ENCODE peak calls at places on chromosomes 7 and 10, in ten cellular contexts. J, E, Z, W, Q, I, S, U, G and N are unnamed samples. For H3K27me3, the result is how much of the 10 kb centered on the place peaks cover.

GRCh38 chr10:1370298-1370697 is 314.1 kb downstream of the WDR37 start:
- DNase-seq in J (no peak), E (no peak), Z (no peak), W (no peak), Q (no peak), I (no peak), S (no peak), U (no peak), G (no peak), N (no peak)

GRCh38 chr10:99975106-99975829 is 34.5 kb downstream of the DNMBP start:
- DNase-seq in J (no peak), E (no peak), Z (no peak), W (no peak), Q (no peak), I (no peak), S (no peak), U (no peak), G (no peak), N (no peak)

GRCh38 chr7:94258856-94259255 is 135.8 kb upstream of the COL1A2 start:
- DNase-seq in J (no peak), E (no peak), Z (no peak), W (no peak), Q (peak), I (no peak), S (no peak), U (no peak), G (no peak), N (no peak)

GRCh38 chr7:98163704-98164478 is 47.3 kb upstream of the BHLHA15 start:
- DNase-seq in J (no peak), E (no peak), Z (peak), W (no peak), Q (no peak), I (no peak), S (peak), U (peak), G (no peak), N (no peak)

GRCh38 chr10:97991875-97992274 is 38.5 kb downstream of the CRTAC1 start:
- DNase-seq in J (no peak), E (no peak), Z (no peak), W (no peak), Q (peak), I (no peak), S (peak), U (no peak), G (no peak), N (no peak)

GRCh38 chr10:119409906-119410305 is 132.6 kb downstream of the RGS10 start:
- DNase-seq in J (no peak), E (no peak), Z (no peak), W (peak), Q (no peak), I (no peak), S (peak), U (no peak), G (no peak), N (peak)

GRCh38 chr10:116287906-116288501 is 15.0 kb upstream of the GFRA1 start:
- DNase-seq in J (peak), E (no peak), Z (no peak), W (no peak), Q (peak), I (peak), S (peak), U (no peak), G (peak), N (peak)

GRCh38 chr10:95580140-95580539 is 19.0 kb upstream of the SORBS1 start:
- DNase-seq in J (no peak), E (no peak), Z (no peak), W (no peak), Q (no peak), I (no peak), S (no peak), U (no peak), G (no peak), N (no peak)

GRCh38 chr7:139004321-139005075 is 23.3 kb upstream of the KIAA1549 start:
- DNase-seq in J (no peak), E (no peak), Z (no peak), W (no peak), Q (no peak), I (no peak), S (no peak), U (no peak), G (no peak), N (no peak)

GRCh38 chr10:97863808-97864207 is 14.2 kb downstream of the GOLGA7B start:
- DNase-seq in J (no peak), E (no peak), Z (no peak), W (no peak), Q (no peak), I (no peak), S (no peak), U (no peak), G (no peak), N (no peak)

GRCh38 chr10:50501899-50502556 is 121.7 kb downstream of the SGMS1 start:
- DNase-seq in J (peak), E (no peak), Z (peak), W (no peak), Q (peak), I (no peak), S (peak), U (no peak), G (no peak), N (no peak)

GRCh38 chr10:69641261-69641980 is 11.4 kb downstream of the FAM241B start:
- DNase-seq in J (no peak), E (no peak), Z (peak), W (no peak), Q (no peak), I (no peak), S (no peak), U (no peak), G (no peak), N (no peak)

GRCh38 chr10:29668628-29669027 is 33.9 kb upstream of the SVIL start:
- DNase-seq in J (no peak), E (no peak), Z (peak), W (no peak), Q (no peak), I (no peak), S (no peak), U (no peak), G (no peak), N (no peak)

GRCh38 chr7:127678330-127678729 is 26.3 kb downstream of the SND1 start:
- DNase-seq in J (no peak), E (no peak), Z (no peak), W (no peak), Q (no peak), I (no peak), S (no peak), U (no peak), G (no peak), N (no peak)

GRCh38 chr10:94879214-94879613 is 59.2 kb upstream of the CYP2C9 start:
- DNase-seq in J (no peak), E (no peak), Z (no peak), W (no peak), Q (no peak), I (no peak), S (no peak), U (no peak), G (no peak), N (no peak)

GRCh38 chr10:100670828-100671479 is 74.4 kb upstream of the PAX2 start:
- DNase-seq in J (peak), E (peak), Z (no peak), W (peak), Q (peak), I (peak), S (peak), U (no peak), G (no peak), N (no peak)

GRCh38 chr10:70190581-70190980 is 20.3 kb upstream of the SAR1A start:
- DNase-seq in J (no peak), E (no peak), Z (no peak), W (no peak), Q (no peak), I (no peak), S (no peak), U (no peak), G (no peak), N (no peak)

GRCh38 chr7:11343818-11344413 is 370.2 kb downstream of the PHF14 start:
- DNase-seq in J (peak), E (peak), Z (peak), W (no peak), Q (peak), I (no peak), S (peak), U (no peak), G (peak), N (peak)

GRCh38 chr10:12907651-12908050 is 93.9 kb downstream of the CCDC3 start:
- DNase-seq in J (no peak), E (no peak), Z (no peak), W (no peak), Q (no peak), I (no peak), S (peak), U (no peak), G (no peak), N (peak)

GRCh38 chr10:24935504-24936292 is 16.7 kb downstream of the PRTFDC1 start:
- DNase-seq in J (no peak), E (no peak), Z (no peak), W (no peak), Q (no peak), I (no peak), S (peak), U (no peak), G (no peak), N (no peak)

GRCh38 chr7:131827421-131827820 is 271.0 kb upstream of the PODXL start:
- DNase-seq in J (no peak), E (no peak), Z (no peak), W (no peak), Q (no peak), I (no peak), S (no peak), U (no peak), G (no peak), N (no peak)

GRCh38 chr7:4745971-4746919 is 29.2 kb upstream of the AP5Z1 start:
- DNase-seq in J (peak), E (no peak), Z (no peak), W (peak), Q (no peak), I (no peak), S (peak), U (no peak), G (no peak), N (no peak)

GRCh38 chr10:97891497-97892167 is 42.0 kb downstream of the GOLGA7B start:
- DNase-seq in J (no peak), E (peak), Z (no peak), W (no peak), Q (no peak), I (no peak), S (peak), U (peak), G (no peak), N (no peak)

GRCh38 chr7:151251328-151251925 is 2.9 kb upstream of the SMARCD3 start:
- DNase-seq in J (no peak), E (no peak), Z (peak), W (peak), Q (peak), I (peak), S (peak), U (peak), G (no peak), N (no peak)

GRCh38 chr10:80596391-80597257 is 58.9 kb downstream of the SH2D4B start:
- DNase-seq in J (peak), E (peak), Z (peak), W (peak), Q (peak), I (peak), S (peak), U (no peak), G (peak), N (peak)

GRCh38 chr7:76316984-76317781 is 14.7 kb downstream of the HSPB1 start:
- DNase-seq in J (no peak), E (no peak), Z (no peak), W (no peak), Q (peak), I (peak), S (no peak), U (no peak), G (no peak), N (no peak)

GRCh38 chr7:131365876-131366275 is 38.2 kb downstream of the MKLN1 start:
- DNase-seq in J (no peak), E (no peak), Z (no peak), W (no peak), Q (no peak), I (no peak), S (no peak), U (no peak), G (no peak), N (no peak)

GRCh38 chr10:97708976-97709745 is 4.4 kb upstream of the MARVELD1 start:
- DNase-seq in J (no peak), E (peak), Z (peak), W (peak), Q (peak), I (peak), S (peak), U (peak), G (no peak), N (peak)

GRCh38 chr7:20624666-20625385 is 9.4 kb downstream of the ABCB5 start:
- DNase-seq in J (no peak), E (no peak), Z (no peak), W (no peak), Q (peak), I (no peak), S (no peak), U (no peak), G (no peak), N (no peak)

GRCh38 chr7:25638590-25638989 is 410.3 kb upstream of the NPVF start:
- DNase-seq in J (no peak), E (no peak), Z (no peak), W (no peak), Q (no peak), I (no peak), S (no peak), U (no peak), G (no peak), N (no peak)

GRCh38 chr7:63925262-63925625 is 73.4 kb upstream of the ZNF722 start:
- DNase-seq in J (no peak), E (no peak), Z (no peak), W (no peak), Q (no peak), I (peak), S (no peak), U (no peak), G (no peak), N (no peak)

GRCh38 chr7:74475987-74476350 is 22.3 kb downstream of the GTF2IRD1 start:
- DNase-seq in J (no peak), E (no peak), Z (no peak), W (no peak), Q (no peak), I (no peak), S (no peak), U (no peak), G (no peak), N (no peak)

GRCh38 chr10:131818510-131819234 is 82.1 kb upstream of the PPP2R2D start:
- DNase-seq in J (no peak), E (no peak), Z (no peak), W (peak), Q (no peak), I (no peak), S (no peak), U (no peak), G (no peak), N (no peak)

GRCh38 chr7:5421626-5422323 is 1.9 kb downstream of the TNRC18 start:
- DNase-seq in J (no peak), E (peak), Z (peak), W (peak), Q (peak), I (peak), S (peak), U (peak), G (no peak), N (no peak)

GRCh38 chr7:95545007-95545615 is 51.2 kb downstream of the PDK4 start:
- DNase-seq in J (peak), E (no peak), Z (peak), W (peak), Q (peak), I (peak), S (peak), U (no peak), G (peak), N (peak)
- H3K4me3 ChIP-seq in J (peak), E (no peak), Z (peak), W (peak), Q (no peak), I (no peak), S (peak), U (no peak), G (peak), N (peak)

DNA sequence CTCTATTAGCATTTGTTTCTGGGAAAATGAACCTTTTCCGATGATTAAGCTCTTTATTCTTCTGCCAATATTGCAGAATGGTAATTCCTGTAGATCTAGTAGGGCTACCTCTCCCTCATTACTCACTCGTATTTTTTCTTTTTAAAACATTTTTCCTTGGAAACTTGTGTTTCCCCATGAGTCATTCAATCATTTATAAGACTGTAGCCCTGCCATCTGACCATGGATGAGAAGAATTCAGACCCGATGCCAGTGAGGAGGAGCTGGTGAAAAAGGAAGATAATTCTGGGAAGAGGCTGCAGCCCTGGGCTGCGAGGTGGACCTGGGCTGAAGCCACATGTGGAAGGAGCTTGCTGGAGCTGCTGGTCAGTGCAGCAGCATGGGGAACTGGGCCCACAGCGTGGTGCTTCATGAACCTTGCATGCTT is 242.8 kb downstream of the KLF6 start:
- DNase-seq in J (no peak), E (no peak), Z (peak), W (no peak), Q (no peak), I (no peak), S (no peak), U (peak), G (no peak), N (no peak)
- TF ChIP-seq CTCF in J (no peak), E (no peak), Z (no peak), W (no peak), Q (no peak), I (no peak), S (no peak), U (no peak), G (no peak), N (no peak)

DNA sequence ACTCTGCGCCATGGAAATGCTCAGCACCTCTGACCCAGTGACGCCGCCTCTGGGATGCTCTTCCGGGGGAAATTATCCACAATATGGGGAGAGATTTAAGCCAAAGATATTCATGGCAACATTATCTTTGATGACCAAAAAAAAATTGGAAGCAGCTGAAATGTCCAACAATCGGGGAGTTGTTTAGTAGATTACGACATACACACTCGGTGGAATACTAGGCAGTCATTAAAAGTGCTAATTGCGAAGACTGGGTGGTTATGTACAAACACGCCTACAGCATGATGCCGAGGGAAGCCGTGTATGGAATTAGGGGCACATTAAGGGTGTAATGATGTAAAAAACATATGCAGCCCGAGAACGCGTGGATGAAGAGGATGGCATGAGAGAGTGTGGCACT is 75.2 kb downstream of the UNCX start:
- DNase-seq in J (no peak), E (no peak), Z (no peak), W (no peak), Q (no peak), I (no peak), S (no peak), U (no peak), G (no peak), N (no peak)
- H3K27me3 ChIP-seq in J (half or more), E (under half), Z (half or more), W (under half), Q (under half), I (under half), S (under half), U (under half), G (under half), N (under half)

GRCh38 chr7:22138886-22139285 is 193.2 kb upstream of the CDCA7L start:
- DNase-seq in J (no peak), E (no peak), Z (no peak), W (no peak), Q (no peak), I (no peak), S (no peak), U (no peak), G (no peak), N (no peak)

GRCh38 chr7:22137026-22137425 is 191.3 kb upstream of the CDCA7L start:
- DNase-seq in J (no peak), E (no peak), Z (no peak), W (no peak), Q (no peak), I (no peak), S (no peak), U (no peak), G (no peak), N (peak)

GRCh38 chr7:22140597-22140996 is 194.9 kb upstream of the CDCA7L start:
- DNase-seq in J (no peak), E (no peak), Z (no peak), W (no peak), Q (peak), I (no peak), S (no peak), U (no peak), G (no peak), N (no peak)

GRCh38 chr7:22138106-22138505 is 192.4 kb upstream of the CDCA7L start:
- DNase-seq in J (no peak), E (no peak), Z (no peak), W (no peak), Q (no peak), I (no peak), S (no peak), U (no peak), G (no peak), N (no peak)

GRCh38 chr7:22137466-22137865 is 191.8 kb upstream of the CDCA7L start:
- DNase-seq in J (no peak), E (no peak), Z (no peak), W (no peak), Q (no peak), I (no peak), S (no peak), U (no peak), G (no peak), N (no peak)
- H3K4me3 ChIP-seq in J (no peak), E (no peak), Z (no peak), W (no peak), Q (no peak), I (no peak), S (no peak), U (no peak), G (no peak), N (no peak)

DNA sequence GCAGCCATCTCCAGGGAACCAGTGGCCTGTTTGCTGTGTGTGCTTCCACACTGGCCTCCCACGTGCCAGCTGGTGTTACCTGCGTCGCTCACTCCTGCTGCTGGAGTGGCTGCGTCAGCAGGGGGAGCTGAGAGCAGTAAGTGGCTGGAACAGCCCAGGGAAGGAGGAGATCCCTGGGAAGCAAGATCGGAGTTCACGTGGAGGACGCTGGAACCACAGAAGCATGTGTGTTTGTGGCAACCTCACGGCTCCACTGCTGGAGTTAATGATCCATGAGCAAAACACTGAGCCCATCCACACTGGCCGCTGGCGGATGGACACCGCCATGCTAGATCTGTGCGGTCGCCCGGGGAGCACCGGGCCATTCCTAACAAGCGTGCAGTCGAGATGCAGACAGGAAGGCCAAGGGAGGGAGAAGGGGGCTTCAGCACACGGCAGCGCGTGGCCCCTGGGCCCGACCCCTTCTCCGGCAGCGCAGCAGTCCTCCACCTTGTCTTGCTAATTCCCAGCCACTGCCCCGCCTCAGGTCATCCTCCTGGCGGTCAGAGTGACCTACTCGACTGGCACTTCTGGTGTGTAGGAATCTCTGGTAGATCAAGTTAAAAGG is 68.5 kb upstream of the EEPD1 start:
- DNase-seq in J (no peak), E (peak), Z (peak), W (peak), Q (peak), I (peak), S (peak), U (no peak), G (no peak), N (no peak)
- TF ChIP-seq CTCF in J (no peak), E (peak), Z (no peak), W (peak), Q (peak), I (peak), S (peak), U (no peak), G (peak), N (peak)

GRCh38 chr10:117762819-117763172 is 220.2 kb downstream of the EMX2 start:
- DNase-seq in J (no peak), E (no peak), Z (no peak), W (no peak), Q (no peak), I (no peak), S (no peak), U (no peak), G (no peak), N (no peak)
- H3K27me3 ChIP-seq in J (under half), E (under half), Z (under half), W (under half), Q (under half), I (under half), S (under half), U (under half), G (under half), N (under half)

GRCh38 chr10:73166972-73167371 is 836 bp downstream of the ECD start:
- DNase-seq in J (no peak), E (no peak), Z (no peak), W (no peak), Q (no peak), I (no peak), S (no peak), U (no peak), G (no peak), N (no peak)
- H3K4me3 ChIP-seq in J (peak), E (peak), Z (peak), W (peak), Q (peak), I (no peak), S (peak), U (no peak), G (peak), N (peak)